ENCODE peak calls at places on chromosome 20, in four cellular contexts. One of them, this sample, is unnamed.

GRCh38 chr20:63273180-63273579 is 567 bp downstream of the ARFGAP1 start:
- DNase-seq in SK-N-SH: no peak
- DNase-seq in A549: no peak
- DNase-seq in GM12878: no peak
- DNase-seq in this sample: no peak

GRCh38 chr20:63737940-63738686 is 1.5 kb upstream of the SLC2A4RG start:
- DNase-seq in SK-N-SH: no peak
- DNase-seq in A549: no peak
- DNase-seq in GM12878: no peak
- DNase-seq in this sample: peak; percentile 90

GRCh38 chr20:34293589-34293988 is 9.6 kb downstream of the AHCY start:
- DNase-seq in SK-N-SH: no peak
- DNase-seq in A549: no peak
- DNase-seq in GM12878: no peak
- DNase-seq in this sample: no peak

GRCh38 chr20:51586005-51586440 is 43.5 kb upstream of the NFATC2 start:
- DNase-seq in SK-N-SH: no peak
- DNase-seq in A549: peak; percentile 47
- DNase-seq in GM12878: no peak
- DNase-seq in this sample: no peak

GRCh38 chr20:38806855-38807655 is 1.6 kb downstream of the PPP1R16B start:
- DNase-seq in SK-N-SH: peak; percentile 43
- DNase-seq in A549: no peak
- DNase-seq in GM12878: no peak
- DNase-seq in this sample: no peak

GRCh38 chr20:64224344-64225165 is 31.0 kb upstream of the PCMTD2 start:
- DNase-seq in SK-N-SH: no peak
- DNase-seq in A549: no peak
- DNase-seq in GM12878: no peak
- DNase-seq in this sample: no peak

GRCh38 chr20:3323398-3323797 is 84.1 kb downstream of the DNAAF9 start:
- DNase-seq in SK-N-SH: no peak
- DNase-seq in A549: no peak
- DNase-seq in GM12878: no peak
- DNase-seq in this sample: no peak

GRCh38 chr20:47360489-47361267 is 4.2 kb upstream of the ZMYND8 start:
- DNase-seq in SK-N-SH: peak; percentile 75
- DNase-seq in A549: peak; percentile 94
- DNase-seq in GM12878: no peak
- DNase-seq in this sample: peak; percentile 90

GRCh38 chr20:21707267-21707666 is 1.8 kb downstream of the PAX1 start:
- DNase-seq in SK-N-SH: no peak
- DNase-seq in A549: no peak
- DNase-seq in GM12878: no peak
- DNase-seq in this sample: no peak

GRCh38 chr20:39070484-39071231 is 108.5 kb downstream of the DHX35 start:
- DNase-seq in SK-N-SH: no peak
- DNase-seq in A549: no peak
- DNase-seq in GM12878: no peak
- DNase-seq in this sample: peak; percentile 71

GRCh38 chr20:52974155-52974554 is 2.0 kb downstream of the TSHZ2 start:
- DNase-seq in SK-N-SH: peak; percentile 42
- DNase-seq in A549: no peak
- DNase-seq in GM12878: peak; percentile 28
- DNase-seq in this sample: no peak

GRCh38 chr20:21702553-21703467 is 2.7 kb upstream of the PAX1 start:
- DNase-seq in SK-N-SH: peak; percentile 80
- DNase-seq in A549: peak; percentile 65
- DNase-seq in GM12878: no peak
- DNase-seq in this sample: peak; percentile 39

GRCh38 chr20:2259731-2260130 is 36.1 kb upstream of the TGM3 start:
- DNase-seq in SK-N-SH: no peak
- DNase-seq in A549: no peak
- DNase-seq in GM12878: no peak
- DNase-seq in this sample: no peak

GRCh38 chr20:13342469-13343242 is 121.6 kb downstream of the ISM1 start:
- DNase-seq in SK-N-SH: no peak
- DNase-seq in A549: no peak
- DNase-seq in GM12878: no peak
- DNase-seq in this sample: no peak

GRCh38 chr20:44758247-44759101 is 12.8 kb downstream of the KCNK15 start:
- DNase-seq in SK-N-SH: no peak
- DNase-seq in A549: no peak
- DNase-seq in GM12878: no peak
- DNase-seq in this sample: no peak

GRCh38 chr20:31670371-31671228 is 32.9 kb downstream of the COX4I2 start:
- DNase-seq in SK-N-SH: no peak
- DNase-seq in A549: no peak
- DNase-seq in GM12878: no peak
- DNase-seq in this sample: no peak

GRCh38 chr20:1618954-1619550 is 757 bp downstream of the SIRPB1 start:
- DNase-seq in SK-N-SH: no peak
- DNase-seq in A549: no peak
- DNase-seq in GM12878: no peak
- DNase-seq in this sample: peak; percentile 0

GRCh38 chr20:45070932-45071632 is 29.8 kb downstream of the KCNS1 start:
- DNase-seq in SK-N-SH: no peak
- DNase-seq in A549: no peak
- DNase-seq in GM12878: no peak
- DNase-seq in this sample: no peak

GRCh38 chr20:60512436-60512835 is 554.2 kb downstream of the CDH26 start:
- DNase-seq in SK-N-SH: no peak
- DNase-seq in A549: no peak
- DNase-seq in GM12878: no peak
- DNase-seq in this sample: peak; percentile 25

GRCh38 chr20:32485126-32485769 is 99.9 kb downstream of the NOL4L start:
- DNase-seq in SK-N-SH: peak; percentile 61
- DNase-seq in A549: peak; percentile 85
- DNase-seq in GM12878: peak; percentile 30
- DNase-seq in this sample: peak; percentile 87

GRCh38 chr20:48751871-48752270 is 75.9 kb downstream of the PREX1 start:
- DNase-seq in SK-N-SH: no peak
- DNase-seq in A549: no peak
- DNase-seq in GM12878: no peak
- DNase-seq in this sample: no peak

GRCh38 chr20:63582382-63583063 is 8.5 kb upstream of the HELZ2 start:
- DNase-seq in SK-N-SH: no peak
- DNase-seq in A549: no peak
- DNase-seq in GM12878: no peak
- DNase-seq in this sample: no peak

GRCh38 chr20:4064118-4064962 is 49.0 kb upstream of the RNF24 start:
- DNase-seq in SK-N-SH: peak; percentile 68
- DNase-seq in A549: peak; percentile 42
- DNase-seq in GM12878: no peak
- DNase-seq in this sample: no peak

GRCh38 chr20:1867495-1868260 is 27.5 kb upstream of the SIRPA start:
- DNase-seq in SK-N-SH: no peak
- DNase-seq in A549: no peak
- DNase-seq in GM12878: no peak
- DNase-seq in this sample: no peak

GRCh38 chr20:41538810-41539596 is 79.2 kb downstream of the CHD6 start:
- DNase-seq in SK-N-SH: no peak
- DNase-seq in A549: no peak
- DNase-seq in GM12878: no peak
- DNase-seq in this sample: peak; percentile 96

GRCh38 chr20:4053516-4053919 is 38.2 kb upstream of the RNF24 start:
- DNase-seq in SK-N-SH: no peak
- DNase-seq in A549: no peak
- DNase-seq in GM12878: no peak
- DNase-seq in this sample: no peak

GRCh38 chr20:9024596-9024995 is 44.3 kb upstream of the PLCB4 start:
- DNase-seq in SK-N-SH: no peak
- DNase-seq in A549: no peak
- DNase-seq in GM12878: no peak
- DNase-seq in this sample: no peak

GRCh38 chr20:2331092-2331491 is 35.3 kb downstream of the TGM3 start:
- DNase-seq in SK-N-SH: no peak
- DNase-seq in A549: no peak
- DNase-seq in GM12878: no peak
- DNase-seq in this sample: no peak

GRCh38 chr20:38658879-38659612 is 57.4 kb downstream of the ARHGAP40 start:
- DNase-seq in SK-N-SH: peak; percentile 45
- DNase-seq in A549: peak; percentile 38
- DNase-seq in GM12878: no peak
- DNase-seq in this sample: peak; percentile 60

GRCh38 chr20:47929368-47930115 is 144.3 kb upstream of the SULF2 start:
- DNase-seq in SK-N-SH: no peak
- DNase-seq in A549: no peak
- DNase-seq in GM12878: no peak
- DNase-seq in this sample: no peak

GRCh38 chr20:38805958-38806854 is 709 bp downstream of the PPP1R16B start:
- DNase-seq in SK-N-SH: peak; percentile 76
- DNase-seq in A549: no peak
- DNase-seq in GM12878: no peak
- DNase-seq in this sample: no peak

GRCh38 chr20:62066983-62067433 is 1.3 kb upstream of the TAF4 start:
- DNase-seq in SK-N-SH: no peak
- DNase-seq in A549: no peak
- DNase-seq in GM12878: peak; percentile 33
- DNase-seq in this sample: peak; percentile 94

GRCh38 chr20:42740191-42740870 is 449.4 kb downstream of the PTPRT start:
- DNase-seq in SK-N-SH: no peak
- DNase-seq in A549: no peak
- DNase-seq in GM12878: no peak
- DNase-seq in this sample: no peak

GRCh38 chr20:9161308-9161707 is 92.4 kb downstream of the PLCB4 start:
- DNase-seq in SK-N-SH: no peak
- DNase-seq in A549: no peak
- DNase-seq in GM12878: no peak
- DNase-seq in this sample: no peak

GRCh38 chr20:64238115-64238825 is 17.3 kb upstream of the PCMTD2 start:
- DNase-seq in SK-N-SH: no peak
- DNase-seq in A549: no peak
- DNase-seq in GM12878: no peak
- DNase-seq in this sample: peak; percentile 88

GRCh38 chr20:49603209-49603627 is 35.3 kb upstream of the PTGIS start:
- DNase-seq in SK-N-SH: peak; percentile 47
- DNase-seq in A549: peak; percentile 69
- DNase-seq in GM12878: no peak
- DNase-seq in this sample: peak; percentile 84

GRCh38 chr20:63020681-63021080 is 13.9 kb upstream of the BHLHE23 start:
- DNase-seq in SK-N-SH: no peak
- DNase-seq in A549: no peak
- DNase-seq in GM12878: no peak
- DNase-seq in this sample: no peak

GRCh38 chr20:19830351-19830750 is 72.3 kb downstream of the RIN2 start:
- DNase-seq in SK-N-SH: no peak
- DNase-seq in A549: no peak
- DNase-seq in GM12878: no peak
- DNase-seq in this sample: no peak

GRCh38 chr20:19824861-19825260 is 66.8 kb downstream of the RIN2 start:
- DNase-seq in SK-N-SH: no peak
- DNase-seq in A549: no peak
- DNase-seq in GM12878: no peak
- DNase-seq in this sample: no peak

GRCh38 chr20:19826179-19826914 is 68.3 kb downstream of the RIN2 start:
- DNase-seq in SK-N-SH: no peak
- DNase-seq in A549: peak; percentile 38
- DNase-seq in GM12878: no peak
- DNase-seq in this sample: no peak

GRCh38 chr20:19828233-19828632 is 70.2 kb downstream of the RIN2 start:
- DNase-seq in SK-N-SH: no peak
- DNase-seq in A549: peak; percentile 71
- DNase-seq in GM12878: peak; percentile 68
- DNase-seq in this sample: peak; percentile 30

GRCh38 chr20:19827818-19828217 is 69.8 kb downstream of the RIN2 start:
- DNase-seq in SK-N-SH: no peak
- DNase-seq in A549: no peak
- DNase-seq in GM12878: no peak
- DNase-seq in this sample: no peak
- TF ChIP-seq PBX3 in SK-N-SH: no peak
- TF ChIP-seq PBX3 in A549: no peak
- TF ChIP-seq PBX3 in GM12878: no peak
- TF ChIP-seq PBX3 in this sample: no peak

DNA sequence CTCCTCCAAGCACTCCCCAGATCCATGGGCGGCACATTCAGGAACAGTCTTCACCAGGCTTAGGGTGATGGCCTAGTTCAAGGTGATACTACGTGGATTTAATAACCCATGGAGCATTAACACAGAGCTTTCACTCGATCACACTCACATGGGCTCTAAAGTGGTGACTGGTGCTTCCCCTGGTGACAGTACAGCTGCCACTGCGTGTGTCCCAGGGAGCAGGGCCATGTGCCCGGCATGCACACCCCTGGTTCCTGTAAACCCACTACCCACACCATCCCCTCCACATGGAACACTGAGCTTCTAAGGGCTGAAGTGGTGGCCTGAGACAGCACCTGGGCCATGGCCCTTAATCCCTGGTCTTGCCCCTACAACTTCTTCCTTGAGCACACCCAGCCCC is 27.8 kb upstream of the APMAP start:
- DNase-seq in SK-N-SH: no peak
- DNase-seq in A549: no peak
- DNase-seq in GM12878: no peak
- DNase-seq in this sample: no peak
- TF ChIP-seq PBX3 in SK-N-SH: no peak
- TF ChIP-seq PBX3 in A549: no peak
- TF ChIP-seq PBX3 in GM12878: no peak
- TF ChIP-seq PBX3 in this sample: no peak

DNA sequence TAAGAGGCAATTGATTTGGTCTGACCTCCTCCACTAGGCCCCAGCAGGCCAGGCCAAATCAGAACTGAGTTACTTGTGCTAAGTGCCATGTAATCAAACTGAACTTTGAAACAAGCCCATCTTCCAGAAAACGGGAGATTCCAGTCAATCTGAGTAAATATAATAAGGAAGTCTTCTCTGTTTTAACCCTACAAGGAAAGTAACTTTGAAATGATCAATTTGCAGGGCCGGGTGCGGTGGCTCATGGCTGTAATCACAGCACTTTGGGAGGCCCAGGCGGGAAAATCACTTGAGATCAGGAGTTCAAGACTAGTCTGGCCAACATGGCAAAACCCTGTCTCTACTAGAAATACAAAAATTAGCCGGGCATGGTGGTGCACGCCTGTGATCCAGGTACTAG is 2.0 kb upstream of the SHLD1 start:
- DNase-seq in SK-N-SH: no peak
- DNase-seq in A549: no peak
- DNase-seq in GM12878: no peak
- DNase-seq in this sample: no peak
- TF ChIP-seq PBX3 in SK-N-SH: no peak
- TF ChIP-seq PBX3 in A549: no peak
- TF ChIP-seq PBX3 in GM12878: no peak
- TF ChIP-seq PBX3 in this sample: no peak

GRCh38 chr20:17611290-17611539 is 41.3 kb downstream of the DSTN start:
- DNase-seq in SK-N-SH: no peak
- DNase-seq in A549: peak; percentile 66
- DNase-seq in GM12878: no peak
- DNase-seq in this sample: no peak

GRCh38 chr20:17612287-17612974 is 42.6 kb downstream of the DSTN start:
- DNase-seq in SK-N-SH: peak; percentile 3
- DNase-seq in A549: peak; percentile 38
- DNase-seq in GM12878: no peak
- DNase-seq in this sample: peak; percentile 39

GRCh38 chr20:17610566-17611289 is 40.9 kb downstream of the DSTN start:
- DNase-seq in SK-N-SH: peak; percentile 15
- DNase-seq in A549: no peak
- DNase-seq in GM12878: no peak
- DNase-seq in this sample: no peak

GRCh38 chr20:17612975-17613327 is 43.1 kb downstream of the DSTN start:
- DNase-seq in SK-N-SH: peak; percentile 3
- DNase-seq in A549: no peak
- DNase-seq in GM12878: no peak
- DNase-seq in this sample: no peak

GRCh38 chr20:17611540-17612286 is 41.8 kb downstream of the DSTN start:
- DNase-seq in SK-N-SH: peak; percentile 43
- DNase-seq in A549: no peak
- DNase-seq in GM12878: no peak
- DNase-seq in this sample: peak; percentile 65
- TF ChIP-seq PBX3 in SK-N-SH: no peak
- TF ChIP-seq PBX3 in A549: no peak
- TF ChIP-seq PBX3 in GM12878: no peak
- TF ChIP-seq PBX3 in this sample: no peak

This sample was measured in HepG2.